ENCODE peak calls at places on chromosomes 5 and 9, in eight cellular contexts. V, D, M, I, N, R, T and S are unnamed samples.

GRCh38 chr9:16062542-16063240 is 509.8 kb downstream of the CCDC171 start:
- DNase-seq in M (no peak), R (no peak), I (no peak), N (no peak), T (no peak), D (no peak), V (no peak), S (no peak)

GRCh38 chr9:31166516-31166915 is 1217.9 kb upstream of the ACO1 start:
- DNase-seq in V (no peak), R (no peak), D (no peak), M (no peak), I (peak; percentile 11), N (no peak), T (no peak), S (no peak)

GRCh38 chr5:143023447-143024096 is 253.4 kb downstream of the ARHGAP26 start:
- DNase-seq in T (no peak), N (no peak), R (no peak), M (peak; percentile 68), I (peak; percentile 19), D (peak; percentile 28), V (no peak), S (peak; percentile 27)

GRCh38 chr5:143890475-143890874 is 78.5 kb downstream of the HMHB1 start:
- DNase-seq in T (no peak), R (no peak), V (no peak), I (no peak), N (no peak), D (no peak), M (no peak), S (no peak)

GRCh38 chr5:37208883-37209808 is 40.0 kb downstream of the CPLANE1 start:
- DNase-seq in N (no peak), I (no peak), T (no peak), M (peak; percentile 61), R (no peak), V (no peak), D (no peak), S (no peak)

GRCh38 chr5:23649594-23649993 is 142.2 kb downstream of the PRDM9 start:
- DNase-seq in V (no peak), I (no peak), N (no peak), D (no peak), R (no peak), T (no peak), M (no peak), S (no peak)

GRCh38 chr5:1660511-1660910 is 136.8 kb upstream of the LPCAT1 start:
- DNase-seq in V (no peak), R (peak; percentile 6), I (no peak), T (no peak), D (no peak), N (peak; percentile 7), M (peak; percentile 24), S (no peak)

GRCh38 chr5:121497176-121497575 is 354.5 kb upstream of the FTMT start:
- DNase-seq in M (no peak), N (no peak), I (no peak), V (no peak), T (no peak), D (no peak), R (no peak), S (no peak)

GRCh38 chr5:110757118-110757729 is 18.4 kb downstream of the SLC25A46 start:
- DNase-seq in R (no peak), I (no peak), N (peak; percentile 18), T (no peak), V (peak; percentile 48), M (no peak), D (no peak), S (no peak)

GRCh38 chr5:157540707-157541451 is 34.7 kb downstream of the ADAM19 start:
- DNase-seq in M (peak; percentile 75), I (no peak), D (peak; percentile 39), N (peak; percentile 46), R (peak; percentile 47), V (no peak), T (peak; percentile 50), S (no peak)

GRCh38 chr9:78592866-78593265 is 295.9 kb downstream of the PSAT1 start:
- DNase-seq in M (no peak), I (no peak), R (no peak), N (no peak), T (no peak), V (no peak), D (no peak), S (no peak)

GRCh38 chr9:131999692-132000551 is 79.7 kb downstream of the MED27 start:
- DNase-seq in R (no peak), I (no peak), V (no peak), T (no peak), D (no peak), M (no peak), N (no peak), S (no peak)

GRCh38 chr5:133261993-133262392 is 210.2 kb downstream of the HSPA4 start:
- DNase-seq in D (peak; percentile 33), T (no peak), M (no peak), R (no peak), I (peak; percentile 53), N (no peak), V (no peak), S (no peak)

GRCh38 chr5:177490311-177490991 is 7.0 kb downstream of the PDLIM7 start:
- DNase-seq in D (no peak), R (no peak), I (no peak), V (no peak), T (no peak), N (no peak), M (no peak), S (no peak)

GRCh38 chr9:111348821-111349271 is 18.8 kb upstream of the OR2K2 start:
- DNase-seq in M (no peak), V (no peak), R (no peak), D (peak; percentile 63), N (no peak), I (no peak), T (no peak), S (no peak)

GRCh38 chr9:78671785-78672184 is 374.9 kb downstream of the PSAT1 start:
- DNase-seq in D (no peak), V (no peak), N (no peak), M (no peak), I (no peak), T (no peak), R (no peak), S (no peak)

GRCh38 chr5:14900661-14901461 is 29.3 kb upstream of the ANKH start:
- DNase-seq in R (no peak), T (no peak), D (no peak), N (peak; percentile 47), M (peak; percentile 62), V (no peak), I (no peak), S (no peak)

GRCh38 chr9:136681029-136681428 is 6.2 kb downstream of the AGPAT2 start:
- DNase-seq in R (no peak), V (no peak), I (no peak), D (no peak), M (no peak), T (no peak), N (no peak), S (no peak)
- TF ChIP-seq POLR2A in R (no peak), V (no peak), I (no peak), D (no peak), M (no peak), T (no peak), N (no peak), S (no peak)

DNA sequence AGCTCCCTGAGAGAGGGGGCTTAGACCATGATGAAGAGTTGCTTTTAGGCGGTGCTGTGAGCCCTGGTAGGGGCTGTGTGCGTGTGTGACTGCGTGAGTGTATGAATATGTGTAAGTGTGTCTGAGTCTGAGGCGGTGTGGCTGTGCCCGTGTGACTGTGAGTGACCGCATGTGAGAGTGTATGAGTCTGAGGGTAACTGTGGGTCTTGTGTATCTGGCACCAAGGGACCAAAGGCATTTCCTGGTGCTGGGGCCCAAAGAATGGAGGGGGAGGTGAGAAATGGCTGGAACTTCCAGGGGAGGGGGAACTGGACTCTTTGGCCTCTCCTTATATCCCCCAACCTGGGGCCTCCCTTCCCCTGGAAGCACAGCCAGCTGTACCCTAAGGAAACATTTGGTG is 1.1 kb downstream of the IL11RA start:
- DNase-seq in R (no peak), N (no peak), V (no peak), D (no peak), T (no peak), I (no peak), M (no peak), S (no peak)
- TF ChIP-seq POLR2A in R (no peak), N (no peak), V (no peak), D (no peak), T (no peak), I (no peak), M (no peak), S (no peak)

GRCh38 chr9:37085233-37085632 is 35.1 kb upstream of the ZCCHC7 start:
- DNase-seq in V (no peak), N (no peak), T (no peak), I (no peak), M (no peak), R (no peak), D (no peak), S (no peak)

GRCh38 chr9:37082214-37082765 is 38.1 kb upstream of the ZCCHC7 start:
- DNase-seq in R (no peak), V (no peak), I (no peak), D (no peak), M (no peak), T (no peak), N (no peak), S (no peak)

GRCh38 chr9:37083654-37084053 is 36.7 kb upstream of the ZCCHC7 start:
- DNase-seq in V (no peak), N (no peak), T (no peak), D (no peak), R (no peak), M (no peak), I (no peak), S (no peak)

DNA sequence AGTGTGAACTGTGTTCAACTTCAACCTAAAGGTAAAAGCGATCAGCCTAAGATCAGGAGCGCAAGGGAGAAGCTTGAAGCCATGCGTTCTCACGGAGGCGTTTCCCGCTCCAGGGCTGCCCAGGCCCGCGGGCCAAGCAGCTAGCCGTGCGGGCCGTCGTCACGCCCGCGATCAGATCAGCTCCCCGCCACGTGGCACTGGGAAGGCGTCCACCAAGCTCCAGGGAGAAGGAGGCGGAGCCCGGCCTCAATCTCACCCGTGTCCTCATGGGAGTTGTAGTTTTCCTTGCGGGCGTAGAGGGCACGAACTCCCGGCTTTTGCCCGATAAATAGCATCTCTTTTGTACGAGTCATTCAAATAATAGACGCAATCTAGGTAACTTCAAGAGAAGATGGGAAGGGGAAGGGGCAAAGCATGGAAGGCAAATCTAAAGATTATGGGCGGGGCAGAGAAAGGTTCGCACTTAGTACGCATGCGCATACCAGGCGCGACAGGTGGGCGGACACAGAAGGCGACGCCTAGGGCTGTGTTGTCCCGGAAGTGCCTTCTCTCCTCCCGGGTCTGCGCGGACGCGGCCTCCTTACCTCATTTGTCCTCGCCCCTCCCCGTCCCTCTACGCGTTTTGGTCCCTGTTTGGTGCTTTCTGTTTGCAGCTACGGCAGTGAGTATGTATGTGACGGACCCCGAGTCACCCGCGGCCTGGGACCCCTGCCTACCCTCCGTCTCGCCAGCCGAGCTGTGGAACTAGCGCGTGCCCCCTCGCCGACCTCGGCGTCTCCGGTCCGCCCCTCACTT is 40.8 kb upstream of the ZCCHC7 start:
- DNase-seq in I (peak; percentile 95), N (peak; percentile 91), M (peak; percentile 98), V (peak; percentile 90), R (peak; percentile 71), D (peak; percentile 94), T (peak; percentile 79), S (peak; percentile 91)
- TF ChIP-seq POLR2A in I (peak; percentile 80), N (no peak), M (peak; percentile 95), V (peak; percentile 49), R (peak; percentile 87), D (no peak), T (peak; percentile 82), S (peak; percentile 65)

DNA sequence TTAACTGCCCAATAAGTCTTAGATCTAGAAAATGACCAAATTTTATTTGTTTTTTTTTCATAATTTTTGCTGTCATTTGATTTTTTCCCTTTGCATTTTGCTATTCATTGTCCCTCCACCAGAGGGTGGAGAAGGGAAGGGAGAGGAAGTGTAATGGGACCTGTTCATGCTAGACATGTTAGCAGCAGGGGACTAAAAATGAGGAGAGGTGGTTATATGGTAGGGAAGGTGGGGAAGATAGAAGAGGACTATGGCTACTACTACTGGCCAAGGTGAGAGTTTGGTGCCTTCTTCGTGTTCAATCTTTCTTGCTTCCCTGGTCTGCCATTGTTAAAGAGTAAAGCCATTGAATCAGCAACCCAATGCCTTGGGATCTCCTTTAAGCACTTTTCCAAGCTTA is 6.4 kb downstream of the GRIA1 start:
- DNase-seq in M (no peak), V (peak; percentile 12), N (no peak), I (no peak), D (no peak), R (no peak), T (no peak), S (no peak)
- TF ChIP-seq POLR2A in M (no peak), V (no peak), N (no peak), I (no peak), D (no peak), R (no peak), T (no peak), S (no peak)